ENCODE peak calls at places on chromosomes 5 and 9, in eight cellular contexts. G is astrocyte, T is neuronal stem cell, Z is right lobe of liver, K is cardiac muscle cell, Y is testis, F is neural progenitor cell, Q is uterus. W is an unnamed sample.
A peak's percentile ranks its signal among the peaks of the same experiment; 100 is the strongest.

GRCh38 chr9:108412755-108413154 is 443.0 kb downstream of the ACTL7B start:
- DNase-seq in Y (peak; percentile 15), K (no peak), T (no peak), F (peak; percentile 45), Q (no peak), G (no peak), Z (no peak), W (no peak)

GRCh38 chr9:10366171-10366779 is 246.5 kb downstream of the PTPRD start:
- DNase-seq in Z (no peak), K (peak; percentile 40), Q (no peak), T (peak; percentile 54), Y (no peak), G (peak; percentile 0), F (peak; percentile 48), W (no peak)

GRCh38 chr5:178198706-178199105 is 5.6 kb upstream of the HNRNPAB start:
- DNase-seq in Z (no peak), F (no peak), Y (no peak), Q (no peak), K (peak; percentile 32), G (no peak), T (no peak), W (no peak)

GRCh38 chr9:82680179-82680935 is 382.6 kb downstream of the RASEF start:
- DNase-seq in G (no peak), K (no peak), Z (no peak), T (no peak), Y (no peak), F (no peak), Q (no peak), W (no peak)

GRCh38 chr9:125522328-125522725 is 184.7 kb downstream of the MAPKAP1 start:
- DNase-seq in Z (no peak), K (peak; percentile 94), Q (no peak), G (peak; percentile 90), T (no peak), F (no peak), Y (no peak), W (no peak)

GRCh38 chr5:122559676-122560075 is 215.2 kb upstream of the SNX2 start:
- DNase-seq in K (peak; percentile 30), Y (no peak), F (no peak), T (no peak), Z (no peak), Q (no peak), G (peak; percentile 8), W (no peak)

GRCh38 chr5:171795381-171795780 is 9.8 kb downstream of the SMIM23 start:
- DNase-seq in T (no peak), Q (no peak), Z (no peak), F (no peak), G (no peak), K (no peak), Y (no peak), W (no peak)

GRCh38 chr5:18745591-18745987 is 1111.3 kb downstream of the TAF11L14 start:
- DNase-seq in G (no peak), T (no peak), F (no peak), Q (no peak), Y (no peak), Z (peak; percentile 41), K (no peak), W (no peak)

GRCh38 chr5:127355342-127355741 is 64.7 kb downstream of the MEGF10 start:
- DNase-seq in F (no peak), K (no peak), Q (no peak), G (no peak), Y (no peak), Z (no peak), T (no peak), W (no peak)

GRCh38 chr5:157857821-157858526 is 971 bp downstream of the CLINT1 start:
- DNase-seq in Z (no peak), T (no peak), Q (no peak), Y (no peak), G (peak; percentile 42), F (no peak), K (peak; percentile 35), W (peak; percentile 32)

GRCh38 chr5:149749481-149750365 is 19.6 kb downstream of the PPARGC1B start:
- DNase-seq in F (no peak), K (peak; percentile 68), Y (no peak), T (no peak), Q (no peak), G (peak; percentile 23), Z (no peak), W (no peak)

GRCh38 chr5:53815471-53815870 is 255.0 kb downstream of the NDUFS4 start:
- DNase-seq in Y (no peak), G (no peak), K (no peak), Q (no peak), Z (no peak), F (no peak), T (no peak), W (no peak)

GRCh38 chr5:34487956-34488355 is 168.2 kb upstream of the RAI14 start:
- DNase-seq in K (no peak), G (no peak), Y (no peak), F (no peak), Q (no peak), Z (no peak), T (no peak), W (no peak)

GRCh38 chr5:87007737-87008136 is 259.9 kb upstream of the RASA1 start:
- DNase-seq in T (no peak), Q (no peak), G (no peak), Z (no peak), K (peak; percentile 32), F (no peak), Y (no peak), W (no peak)

GRCh38 chr9:132997591-132997990 is 19.1 kb downstream of the GFI1B start:
- DNase-seq in Y (no peak), Z (no peak), G (peak; percentile 34), Q (no peak), F (no peak), K (peak; percentile 71), T (no peak), W (no peak)

GRCh38 chr5:159073030-159073429 is 26.7 kb downstream of the EBF1 start:
- DNase-seq in K (no peak), G (no peak), Q (no peak), Z (no peak), Y (no peak), F (no peak), T (no peak), W (no peak)

GRCh38 chr5:131627466-131627865 is 7.6 kb downstream of the RAPGEF6 start:
- DNase-seq in Z (no peak), Y (no peak), G (no peak), T (no peak), Q (no peak), K (no peak), F (no peak), W (no peak)
- H3K4me1 ChIP-seq in Z (no peaks in the 10 kb centered on the region), Y (no peaks in the 10 kb centered on the region), G (no peaks in the 10 kb centered on the region), T (no peaks in the 10 kb centered on the region), Q (no peaks in the 10 kb centered on the region), K (peaks cover 4% of the 10 kb centered on the region), F (no peaks in the 10 kb centered on the region), W (peaks cover 67% of the 10 kb centered on the region)

GRCh38 chr9:136172412-136173079 is 32.4 kb downstream of the LHX3 start:
- DNase-seq in T (no peak), Y (no peak), Z (no peak), F (no peak), K (no peak), Q (no peak), G (no peak), W (no peak)

GRCh38 chr9:136170291-136170901 is 34.5 kb downstream of the LHX3 start:
- DNase-seq in K (peak; percentile 22), F (peak; percentile 69), T (no peak), Q (no peak), Z (peak; percentile 49), G (no peak), Y (peak; percentile 43), W (no peak)

GRCh38 chr9:136173648-136174290 is 31.2 kb downstream of the LHX3 start:
- DNase-seq in Z (no peak), K (no peak), Y (no peak), Q (no peak), T (no peak), G (no peak), F (no peak), W (no peak)

GRCh38 chr9:136171009-136171800 is 33.7 kb downstream of the LHX3 start:
- DNase-seq in Y (no peak), K (no peak), T (peak; percentile 89), Q (no peak), Z (no peak), F (peak; percentile 95), G (peak; percentile 3), W (no peak)

GRCh38 chr9:136171801-136172411 is 33.0 kb downstream of the LHX3 start:
- DNase-seq in Q (no peak), G (no peak), K (no peak), F (no peak), T (no peak), Z (no peak), Y (no peak), W (no peak)
- H3K27ac ChIP-seq in Q (no peak overlapping the region), G (no peak overlapping the region), K (no peak overlapping the region), F (no peak overlapping the region), T (peak overlapping the region; percentile 55), Z (no peak overlapping the region), Y (no peak overlapping the region), W (no peak overlapping the region)

GRCh38 chr9:80204054-80204453 is 632.3 kb downstream of the TLE4 start:
- DNase-seq in Y (no peak), T (no peak), K (no peak), Q (no peak), Z (no peak), F (no peak), G (no peak), W (no peak)
- H3K4me1 ChIP-seq in Y (no peaks in the 10 kb centered on the region), T (no peaks in the 10 kb centered on the region), K (no peaks in the 10 kb centered on the region), Q (no peaks in the 10 kb centered on the region), Z (no peaks in the 10 kb centered on the region), F (no peaks in the 10 kb centered on the region), G (no peaks in the 10 kb centered on the region), W (no peaks in the 10 kb centered on the region)

GRCh38 chr9:3962467-3962866 is 337.4 kb downstream of the GLIS3 start:
- DNase-seq in Z (no peak), T (no peak), G (peak; percentile 49), Q (no peak), F (no peak), Y (no peak), K (peak; percentile 54), W (no peak)

GRCh38 chr9:3968891-3969290 is 331.0 kb downstream of the GLIS3 start:
- DNase-seq in K (no peak), G (peak; percentile 66), Q (no peak), Y (no peak), Z (no peak), T (no peak), F (no peak), W (no peak)

GRCh38 chr9:3960661-3961144 is 339.2 kb downstream of the GLIS3 start:
- DNase-seq in K (no peak), Q (no peak), Z (no peak), T (peak; percentile 72), G (peak; percentile 54), Y (no peak), F (peak; percentile 61), W (no peak)

DNA sequence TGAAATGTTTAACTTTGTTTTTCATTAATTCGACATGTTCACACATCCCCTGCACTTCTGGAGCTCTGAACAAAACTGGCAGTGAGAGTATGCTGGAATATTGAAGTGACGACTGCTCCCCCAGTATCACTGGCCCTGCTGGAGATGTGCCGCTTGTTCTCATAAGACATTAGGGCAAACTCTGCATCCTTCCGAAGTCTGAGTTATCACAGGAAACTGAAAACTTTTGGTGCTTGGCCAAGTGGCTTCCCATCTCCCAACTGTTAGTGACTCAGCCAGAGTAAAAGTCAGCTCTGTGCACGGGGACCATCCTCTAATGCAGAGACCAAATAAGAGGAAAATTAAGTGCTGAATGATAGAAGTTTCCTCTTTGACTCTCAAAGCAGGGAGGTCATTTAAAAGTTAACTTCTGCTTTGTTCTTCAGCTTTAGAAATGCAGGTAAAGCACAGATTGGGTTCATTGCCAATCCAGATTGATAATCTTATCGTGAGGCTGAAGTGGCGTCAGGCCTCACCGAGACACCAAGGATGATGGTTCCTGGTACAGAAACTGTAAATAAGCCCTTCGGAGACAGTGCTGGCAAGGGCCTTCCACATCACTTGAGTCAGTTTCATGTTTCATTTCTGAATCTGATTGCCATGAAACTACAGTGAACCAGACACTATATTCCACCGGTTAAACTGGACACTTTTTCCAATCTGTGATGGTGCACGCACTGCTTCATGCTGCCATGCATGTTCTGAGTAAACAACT is 336.4 kb downstream of the GLIS3 start:
- DNase-seq in T (no peak), Z (no peak), F (no peak), Q (peak; percentile 55), G (peak; percentile 81), K (peak; percentile 87), Y (peak; percentile 44), W (no peak)
- H3K27ac ChIP-seq in T (no peak overlapping the region), Z (no peak overlapping the region), F (peak overlapping the region; percentile 19), Q (peak overlapping the region; percentile 42), G (peak overlapping the region; percentile 45), K (no peak overlapping the region), Y (no peak overlapping the region), W (no peak overlapping the region)

W was measured in CD4-positive, alpha-beta memory T cell.